ENCODE peak calls at places on chromosomes 11 and 22, in nine cellular contexts. One of them, this sample, is unnamed. For H3K4me1, the result is how much of the 10 kb centered on the place peaks cover.

GRCh38 chr11:34366522-34366921 is 8.7 kb upstream of the ABTB2 start:
- DNase-seq in transverse colon: peak
- DNase-seq in K562: no peak
- DNase-seq in ovary: no peak
- DNase-seq in upper lobe of left lung: no peak
- DNase-seq in stomach: peak
- DNase-seq in A549: peak
- DNase-seq in tibial nerve: no peak
- DNase-seq in sigmoid colon: no peak
- DNase-seq in this sample: no peak

GRCh38 chr11:126303623-126304456 is at the start of gene DCPS:
- DNase-seq in transverse colon: peak
- DNase-seq in K562: peak
- DNase-seq in ovary: peak
- DNase-seq in upper lobe of left lung: peak
- DNase-seq in stomach: peak
- DNase-seq in A549: peak
- DNase-seq in tibial nerve: peak
- DNase-seq in sigmoid colon: peak
- DNase-seq in this sample: peak

GRCh38 chr11:94781822-94782221 is 13.7 kb downstream of the AMOTL1 start:
- DNase-seq in transverse colon: no peak
- DNase-seq in K562: no peak
- DNase-seq in ovary: no peak
- DNase-seq in upper lobe of left lung: no peak
- DNase-seq in stomach: no peak
- DNase-seq in A549: no peak
- DNase-seq in tibial nerve: no peak
- DNase-seq in sigmoid colon: no peak
- DNase-seq in this sample: no peak

GRCh38 chr22:28043269-28043668 is 124.2 kb upstream of the PITPNB start:
- DNase-seq in transverse colon: no peak
- DNase-seq in K562: no peak
- DNase-seq in ovary: no peak
- DNase-seq in upper lobe of left lung: no peak
- DNase-seq in stomach: no peak
- DNase-seq in A549: no peak
- DNase-seq in tibial nerve: no peak
- DNase-seq in sigmoid colon: no peak
- DNase-seq in this sample: no peak

GRCh38 chr11:47280860-47281259 is 10.9 kb downstream of the MADD start:
- DNase-seq in transverse colon: no peak
- DNase-seq in K562: no peak
- DNase-seq in ovary: no peak
- DNase-seq in upper lobe of left lung: no peak
- DNase-seq in stomach: no peak
- DNase-seq in A549: no peak
- DNase-seq in tibial nerve: no peak
- DNase-seq in sigmoid colon: no peak
- DNase-seq in this sample: no peak

GRCh38 chr11:116515666-116516184 is 257.1 kb downstream of the BUD13 start:
- DNase-seq in transverse colon: no peak
- DNase-seq in K562: no peak
- DNase-seq in ovary: no peak
- DNase-seq in upper lobe of left lung: peak
- DNase-seq in stomach: peak
- DNase-seq in A549: no peak
- DNase-seq in tibial nerve: no peak
- DNase-seq in sigmoid colon: no peak
- DNase-seq in this sample: no peak

GRCh38 chr22:19709063-19709769 is 5.1 kb upstream of the SEPTIN5 start:
- DNase-seq in transverse colon: no peak
- DNase-seq in K562: no peak
- DNase-seq in ovary: no peak
- DNase-seq in upper lobe of left lung: peak
- DNase-seq in stomach: no peak
- DNase-seq in A549: no peak
- DNase-seq in tibial nerve: no peak
- DNase-seq in sigmoid colon: peak
- DNase-seq in this sample: no peak

GRCh38 chr11:8597182-8597581 is 3.2 kb upstream of the STK33 start:
- DNase-seq in transverse colon: no peak
- DNase-seq in K562: no peak
- DNase-seq in ovary: no peak
- DNase-seq in upper lobe of left lung: no peak
- DNase-seq in stomach: no peak
- DNase-seq in A549: peak
- DNase-seq in tibial nerve: no peak
- DNase-seq in sigmoid colon: no peak
- DNase-seq in this sample: no peak

GRCh38 chr11:48341466-48341865 is 16.7 kb downstream of the OR4C3 start:
- DNase-seq in transverse colon: no peak
- DNase-seq in K562: no peak
- DNase-seq in ovary: no peak
- DNase-seq in upper lobe of left lung: no peak
- DNase-seq in stomach: no peak
- DNase-seq in A549: no peak
- DNase-seq in tibial nerve: no peak
- DNase-seq in sigmoid colon: no peak
- DNase-seq in this sample: no peak

GRCh38 chr11:15727125-15727524 is 612.4 kb downstream of the INSC start:
- DNase-seq in transverse colon: no peak
- DNase-seq in K562: no peak
- DNase-seq in ovary: no peak
- DNase-seq in upper lobe of left lung: no peak
- DNase-seq in stomach: no peak
- DNase-seq in A549: no peak
- DNase-seq in tibial nerve: no peak
- DNase-seq in sigmoid colon: no peak
- DNase-seq in this sample: no peak

GRCh38 chr22:45757068-45757467 is 85.4 kb downstream of the ATXN10 start:
- DNase-seq in transverse colon: no peak
- DNase-seq in K562: no peak
- DNase-seq in ovary: peak
- DNase-seq in upper lobe of left lung: peak
- DNase-seq in stomach: no peak
- DNase-seq in A549: no peak
- DNase-seq in tibial nerve: no peak
- DNase-seq in sigmoid colon: peak
- DNase-seq in this sample: no peak

GRCh38 chr11:30314625-30315024 is 8.3 kb upstream of the ARL14EP start:
- DNase-seq in transverse colon: no peak
- DNase-seq in K562: no peak
- DNase-seq in ovary: no peak
- DNase-seq in upper lobe of left lung: no peak
- DNase-seq in stomach: no peak
- DNase-seq in A549: no peak
- DNase-seq in tibial nerve: no peak
- DNase-seq in sigmoid colon: no peak
- DNase-seq in this sample: no peak

GRCh38 chr11:128814856-128815705 is 52.0 kb downstream of the KCNJ1 start:
- DNase-seq in transverse colon: peak
- DNase-seq in K562: no peak
- DNase-seq in ovary: no peak
- DNase-seq in upper lobe of left lung: no peak
- DNase-seq in stomach: no peak
- DNase-seq in A549: no peak
- DNase-seq in tibial nerve: peak
- DNase-seq in sigmoid colon: peak
- DNase-seq in this sample: no peak

GRCh38 chr11:85751738-85752137 is 59.2 kb downstream of the SYTL2 start:
- DNase-seq in transverse colon: no peak
- DNase-seq in K562: no peak
- DNase-seq in ovary: no peak
- DNase-seq in upper lobe of left lung: no peak
- DNase-seq in stomach: no peak
- DNase-seq in A549: no peak
- DNase-seq in tibial nerve: no peak
- DNase-seq in sigmoid colon: no peak
- DNase-seq in this sample: no peak

GRCh38 chr22:30872282-30873041 is 96.1 kb downstream of the MORC2 start:
- DNase-seq in transverse colon: peak
- DNase-seq in K562: no peak
- DNase-seq in ovary: no peak
- DNase-seq in upper lobe of left lung: no peak
- DNase-seq in stomach: no peak
- DNase-seq in A549: no peak
- DNase-seq in tibial nerve: no peak
- DNase-seq in sigmoid colon: peak
- DNase-seq in this sample: no peak

GRCh38 chr11:64100345-64100744 is 64.6 kb downstream of the FLRT1 start:
- DNase-seq in transverse colon: no peak
- DNase-seq in K562: peak
- DNase-seq in ovary: no peak
- DNase-seq in upper lobe of left lung: peak
- DNase-seq in stomach: no peak
- DNase-seq in A549: no peak
- DNase-seq in tibial nerve: no peak
- DNase-seq in sigmoid colon: no peak
- DNase-seq in this sample: no peak

GRCh38 chr22:43197271-43197941 is 10.5 kb upstream of the TTLL12 start:
- DNase-seq in transverse colon: no peak
- DNase-seq in K562: no peak
- DNase-seq in ovary: no peak
- DNase-seq in upper lobe of left lung: peak
- DNase-seq in stomach: no peak
- DNase-seq in A549: no peak
- DNase-seq in tibial nerve: no peak
- DNase-seq in sigmoid colon: no peak
- DNase-seq in this sample: no peak

DNA sequence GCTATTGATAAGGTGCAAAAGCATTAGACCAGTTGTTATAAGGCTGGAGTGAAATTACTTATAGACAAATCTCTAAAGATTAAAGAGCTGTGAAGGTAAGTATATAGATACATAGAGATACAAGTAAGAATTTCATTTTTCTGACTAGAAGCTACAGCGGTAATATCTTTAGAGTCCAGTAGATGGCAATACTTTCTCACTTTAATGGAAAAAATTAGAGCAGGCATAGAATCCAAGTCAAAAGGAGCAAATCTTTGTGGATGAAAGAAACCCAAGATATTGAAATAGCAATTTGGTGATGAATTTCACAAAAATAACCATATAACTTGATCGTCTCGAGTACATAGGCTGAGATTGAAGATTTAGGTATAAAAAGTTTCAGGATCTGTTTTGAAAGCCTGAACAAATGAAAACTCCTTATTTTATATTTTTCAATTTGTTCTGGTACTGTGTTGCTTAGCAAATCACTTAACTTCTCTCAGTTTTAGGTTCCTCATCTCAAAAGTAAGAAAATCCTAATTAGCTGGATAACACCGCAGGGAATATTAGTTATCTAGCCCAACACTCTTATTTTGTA is 81.9 kb downstream of the UVRAG start:
- DNase-seq in transverse colon: no peak
- DNase-seq in K562: peak
- DNase-seq in ovary: no peak
- DNase-seq in upper lobe of left lung: no peak
- DNase-seq in stomach: no peak
- DNase-seq in A549: peak
- DNase-seq in tibial nerve: no peak
- DNase-seq in sigmoid colon: no peak
- DNase-seq in this sample: no peak
- TF ChIP-seq EP300 in transverse colon: no peak
- TF ChIP-seq EP300 in K562: no peak
- TF ChIP-seq EP300 in ovary: no peak
- TF ChIP-seq EP300 in upper lobe of left lung: no peak
- TF ChIP-seq EP300 in stomach: no peak
- TF ChIP-seq EP300 in A549: no peak
- TF ChIP-seq EP300 in tibial nerve: no peak
- TF ChIP-seq EP300 in sigmoid colon: no peak
- TF ChIP-seq EP300 in this sample: no peak

DNA sequence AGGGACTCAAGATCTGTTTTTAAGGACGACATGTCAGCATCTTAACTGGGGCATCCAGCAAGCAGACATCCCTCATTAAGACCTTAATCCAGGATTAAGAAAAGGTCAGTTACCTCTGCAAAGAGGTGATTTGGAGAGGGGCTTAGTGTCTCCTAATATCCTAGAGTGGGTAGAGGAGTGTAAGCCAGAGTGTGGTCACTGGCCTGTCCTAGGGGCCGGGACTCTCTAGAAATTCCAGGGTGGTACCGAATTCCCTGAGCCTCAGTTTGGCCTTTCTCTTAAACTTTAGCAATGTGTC is 103.9 kb downstream of the SCN3B start:
- DNase-seq in transverse colon: no peak
- DNase-seq in K562: no peak
- DNase-seq in ovary: no peak
- DNase-seq in upper lobe of left lung: no peak
- DNase-seq in stomach: no peak
- DNase-seq in A549: no peak
- DNase-seq in tibial nerve: no peak
- DNase-seq in sigmoid colon: no peak
- DNase-seq in this sample: no peak
- H3K4me1 ChIP-seq in transverse colon: under half
- H3K4me1 ChIP-seq in K562: under half
- H3K4me1 ChIP-seq in ovary: under half
- H3K4me1 ChIP-seq in upper lobe of left lung: under half
- H3K4me1 ChIP-seq in stomach: under half
- H3K4me1 ChIP-seq in A549: under half
- H3K4me1 ChIP-seq in tibial nerve: under half
- H3K4me1 ChIP-seq in sigmoid colon: under half
- H3K4me1 ChIP-seq in this sample: under half

DNA sequence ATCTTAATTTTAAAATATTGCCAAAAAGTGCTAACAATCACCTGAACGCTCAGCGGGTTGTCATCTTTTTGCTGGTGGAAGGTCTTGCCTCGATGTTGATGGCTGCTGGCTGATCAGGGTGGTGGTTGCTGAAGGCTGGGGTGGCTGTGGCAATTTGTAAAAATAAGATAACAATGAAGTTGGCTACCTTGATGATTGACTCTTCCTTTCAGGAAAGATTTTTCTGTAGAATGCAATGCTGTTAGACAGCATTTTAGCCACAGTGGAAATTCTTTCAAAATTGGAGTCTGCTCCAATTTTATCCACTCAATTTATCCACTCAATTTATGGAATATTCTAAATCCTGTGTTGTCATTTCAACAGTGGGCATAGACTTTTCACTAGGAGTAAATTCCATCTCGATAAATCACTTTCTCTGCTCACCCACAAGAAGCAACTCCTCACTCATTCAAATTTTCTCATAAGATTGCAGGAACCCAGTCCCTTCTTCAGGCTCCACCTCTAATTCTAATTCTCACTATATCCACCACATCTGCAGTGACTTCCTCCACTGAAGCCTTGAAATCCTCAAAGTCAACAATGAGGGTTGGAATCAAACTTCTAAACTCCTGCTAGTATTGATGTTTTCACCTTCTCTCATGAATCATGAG is 78.8 kb downstream of the LINC01488 start:
- DNase-seq in transverse colon: no peak
- DNase-seq in K562: no peak
- DNase-seq in ovary: no peak
- DNase-seq in upper lobe of left lung: no peak
- DNase-seq in stomach: no peak
- DNase-seq in A549: no peak
- DNase-seq in tibial nerve: no peak
- DNase-seq in sigmoid colon: no peak
- DNase-seq in this sample: no peak
- TF ChIP-seq EP300 in transverse colon: no peak
- TF ChIP-seq EP300 in K562: no peak
- TF ChIP-seq EP300 in ovary: no peak
- TF ChIP-seq EP300 in upper lobe of left lung: no peak
- TF ChIP-seq EP300 in stomach: no peak
- TF ChIP-seq EP300 in A549: no peak
- TF ChIP-seq EP300 in tibial nerve: no peak
- TF ChIP-seq EP300 in sigmoid colon: no peak
- TF ChIP-seq EP300 in this sample: no peak

GRCh38 chr11:62543680-62544444 is 2.7 kb downstream of the AHNAK start:
- DNase-seq in transverse colon: no peak
- DNase-seq in K562: no peak
- DNase-seq in ovary: no peak
- DNase-seq in upper lobe of left lung: no peak
- DNase-seq in stomach: no peak
- DNase-seq in A549: no peak
- DNase-seq in tibial nerve: no peak
- DNase-seq in sigmoid colon: peak
- DNase-seq in this sample: no peak
- H3K4me1 ChIP-seq in transverse colon: half or more
- H3K4me1 ChIP-seq in K562: half or more
- H3K4me1 ChIP-seq in ovary: under half
- H3K4me1 ChIP-seq in upper lobe of left lung: half or more
- H3K4me1 ChIP-seq in stomach: half or more
- H3K4me1 ChIP-seq in A549: half or more
- H3K4me1 ChIP-seq in tibial nerve: under half
- H3K4me1 ChIP-seq in sigmoid colon: half or more
- H3K4me1 ChIP-seq in this sample: half or more

This sample was measured in esophagus muscularis mucosa.